ENCODE peak calls at places on chromosome 2, in six cellular contexts. U is HCT116, Q is HepG2, V is GM12878, X is K562, A is H1. I is an unnamed sample.

GRCh38 chr2:239278941-239279365 is 121.9 kb downstream of the HDAC4 start:
- DNase-seq in U (peak), V (no peak), X (no peak), Q (no peak), A (no peak), I (no peak)

GRCh38 chr2:235277485-235277884 is 216.4 kb upstream of the AGAP1 start:
- DNase-seq in V (no peak), A (no peak), U (no peak), Q (no peak), X (no peak), I (no peak)

GRCh38 chr2:49490710-49491109 is 336.4 kb upstream of the FSHR start:
- DNase-seq in Q (peak), X (peak), V (no peak), A (peak), U (no peak), I (peak)

GRCh38 chr2:237922641-237923361 is 44.0 kb upstream of the UBE2F start:
- DNase-seq in V (no peak), A (no peak), Q (no peak), X (no peak), U (peak), I (no peak)

GRCh38 chr2:9610781-9611548 is 19.8 kb downstream of the YWHAQ start:
- DNase-seq in U (no peak), V (no peak), A (no peak), X (no peak), Q (no peak), I (no peak)

GRCh38 chr2:96144481-96145027 is 686 bp downstream of the DUSP2 start:
- DNase-seq in V (no peak), X (no peak), Q (no peak), U (no peak), A (no peak), I (peak)

GRCh38 chr2:175234650-175235049 is 53.1 kb upstream of the ATP5MC3 start:
- DNase-seq in Q (no peak), V (no peak), X (no peak), A (no peak), U (no peak), I (no peak)

GRCh38 chr2:113886479-113887383 is 3.2 kb upstream of the ACTR3 start:
- DNase-seq in V (peak), U (no peak), A (no peak), Q (peak), X (peak), I (no peak)

GRCh38 chr2:162915858-162916257 is 77.3 kb upstream of the KCNH7 start:
- DNase-seq in X (no peak), U (no peak), A (no peak), V (no peak), Q (no peak), I (no peak)

GRCh38 chr2:223528036-223528435 is 74.1 kb downstream of the SCG2 start:
- DNase-seq in U (no peak), X (no peak), Q (no peak), A (no peak), V (no peak), I (no peak)

GRCh38 chr2:128286905-128287779 is 31.5 kb downstream of the HS6ST1 start:
- DNase-seq in U (no peak), V (no peak), A (no peak), Q (no peak), X (no peak), I (no peak)

GRCh38 chr2:140526575-140526974 is 1604.2 kb downstream of the LRP1B start:
- DNase-seq in U (peak), A (no peak), Q (no peak), V (no peak), X (no peak), I (no peak)
- TF ChIP-seq ATF3 in U (no peak), A (no peak), Q (no peak), V (no peak), X (no peak), I (no peak)

DNA sequence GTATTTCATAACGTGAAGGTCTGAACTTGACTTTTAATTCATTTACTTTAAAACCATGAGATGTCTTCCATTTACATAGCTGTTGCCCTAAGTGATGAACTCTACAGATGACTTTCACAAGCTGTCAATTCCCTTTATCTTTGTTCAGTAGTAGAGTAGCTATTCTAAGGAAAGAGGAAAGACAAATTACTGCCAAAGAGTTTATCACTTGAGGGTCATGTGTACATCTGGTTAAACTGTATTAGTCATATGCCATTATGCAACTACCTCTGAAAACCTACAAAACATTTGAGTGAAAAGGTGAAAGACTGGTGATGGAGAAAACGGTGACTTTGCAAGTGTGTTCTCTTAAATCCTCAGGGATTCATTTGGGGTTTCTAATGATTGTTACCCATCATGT is 763.9 kb downstream of the TMEM182 start:
- DNase-seq in V (no peak), X (peak), A (no peak), U (no peak), Q (no peak), I (no peak)
- TF ChIP-seq MAX in V (no peak), X (no peak), A (no peak), U (no peak), Q (no peak), I (no peak)

DNA sequence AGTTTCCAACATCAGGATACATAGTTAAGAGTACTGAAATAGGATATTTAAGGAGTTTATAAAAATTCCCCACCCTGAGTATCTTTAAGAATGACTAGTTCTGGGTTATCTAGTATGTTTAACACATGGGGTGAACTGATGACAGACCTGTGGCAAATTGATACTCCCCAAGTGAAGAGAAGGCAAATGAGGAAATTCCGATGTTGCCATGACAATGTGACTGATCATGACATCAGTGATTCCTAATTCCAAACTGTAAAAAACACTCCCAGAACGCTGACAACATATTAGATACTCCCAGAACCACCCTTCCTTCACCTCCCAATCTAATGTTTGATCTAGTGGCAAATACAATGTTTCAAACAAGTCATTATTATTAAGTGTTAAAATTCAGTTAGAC is 77.6 kb downstream of the RBMS1 start:
- DNase-seq in X (no peak), U (no peak), A (no peak), Q (no peak), V (no peak), I (no peak)
- TF ChIP-seq ATF3 in X (no peak), U (no peak), A (no peak), Q (no peak), V (no peak), I (no peak)

GRCh38 chr2:61713457-61713856 is 140.4 kb downstream of the FAM161A start:
- DNase-seq in X (no peak), V (no peak), Q (no peak), U (no peak), A (no peak), I (no peak)

GRCh38 chr2:61710711-61711110 is 143.1 kb downstream of the FAM161A start:
- DNase-seq in Q (peak), X (no peak), A (no peak), U (no peak), V (no peak), I (no peak)

GRCh38 chr2:61705625-61706024 is 148.2 kb downstream of the FAM161A start:
- DNase-seq in X (no peak), Q (no peak), A (no peak), U (no peak), V (no peak), I (no peak)

GRCh38 chr2:61712060-61712459 is 141.8 kb downstream of the FAM161A start:
- DNase-seq in U (no peak), A (no peak), V (no peak), Q (no peak), X (no peak), I (no peak)

GRCh38 chr2:61707984-61708852 is 145.6 kb downstream of the FAM161A start:
- DNase-seq in U (no peak), Q (peak), V (peak), A (no peak), X (peak), I (no peak)
- TF ChIP-seq MAX in U (no peak), Q (peak), V (no peak), A (no peak), X (no peak), I (no peak)

GRCh38 chr2:229798446-229799147 is 84.2 kb upstream of the DNER start:
- DNase-seq in Q (no peak), A (no peak), U (no peak), V (no peak), X (no peak), I (no peak)

GRCh38 chr2:229794636-229795035 is 80.3 kb upstream of the DNER start:
- DNase-seq in X (no peak), A (no peak), U (no peak), V (no peak), Q (no peak), I (no peak)

DNA sequence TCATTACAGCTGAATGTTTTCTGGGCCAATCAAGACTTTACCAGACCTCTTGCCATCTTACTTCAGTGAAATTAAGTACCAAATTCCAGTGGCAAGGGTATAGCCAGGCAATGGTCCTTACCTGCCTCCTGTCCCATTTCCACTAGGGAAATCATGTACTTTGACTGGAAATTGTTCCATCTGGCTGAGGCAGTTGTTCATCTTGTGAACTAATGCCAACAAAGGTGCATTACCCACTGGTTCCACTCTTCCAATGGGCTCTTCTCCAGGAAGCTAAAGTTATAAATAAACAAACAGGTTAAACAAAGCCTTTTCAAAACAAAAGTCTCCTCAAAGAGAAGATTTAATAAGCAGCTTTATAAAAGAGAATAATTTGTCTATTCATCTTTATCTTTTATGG is 80.7 kb upstream of the DNER start:
- DNase-seq in V (no peak), Q (no peak), U (no peak), A (no peak), X (no peak), I (no peak)
- TF ChIP-seq ATF3 in V (no peak), Q (no peak), U (no peak), A (no peak), X (no peak), I (no peak)

GRCh38 chr2:23545391-23545790 is 160.4 kb downstream of the KLHL29 start:
- DNase-seq in X (no peak), Q (no peak), V (no peak), A (no peak), U (no peak), I (no peak)
- TF ChIP-seq MAX in X (no peak), Q (no peak), V (no peak), A (no peak), U (no peak), I (no peak)